ENCODE peak calls at places on chromosomes 1 and 21, in five cellular contexts. J is cardiac muscle cell, U is HCT116, D is stomach, Q is PC-3. N is an unnamed sample. For H3K27me3, the result is how much of the 10 kb centered on the place peaks cover.

GRCh38 chr1:245978915-245979314 is 528.2 kb downstream of the SMYD3 start:
- DNase-seq in Q (no peak), D (no peak), U (no peak), J (peak), N (no peak)

GRCh38 chr1:2641381-2642130 is 8.7 kb upstream of the MMEL1 start:
- DNase-seq in Q (no peak), U (no peak), J (no peak), D (peak), N (no peak)

GRCh38 chr1:209768354-209768774 is 12.5 kb downstream of the TRAF3IP3 start:
- DNase-seq in J (no peak), D (peak), U (no peak), Q (no peak), N (no peak)

GRCh38 chr1:39081266-39082139 is 55.4 kb downstream of the NDUFS5 start:
- DNase-seq in U (no peak), D (no peak), J (no peak), Q (peak), N (no peak)

GRCh38 chr1:183932412-183932811 is 105.1 kb downstream of the COLGALT2 start:
- DNase-seq in D (peak), Q (no peak), U (no peak), J (peak), N (no peak)

GRCh38 chr1:74502432-74502831 is 10.0 kb downstream of the LRRC53 start:
- DNase-seq in Q (peak), J (peak), D (no peak), U (no peak), N (peak)

GRCh38 chr1:46692806-46693770 is 21.4 kb downstream of the TEX38 start:
- DNase-seq in J (no peak), D (no peak), U (no peak), Q (no peak), N (no peak)

GRCh38 chr1:27576846-27577245 is 27.1 kb downstream of the AHDC1 start:
- DNase-seq in U (no peak), J (no peak), D (no peak), Q (no peak), N (no peak)

GRCh38 chr21:40839551-40839950 is 7.4 kb downstream of the DSCAM start:
- DNase-seq in J (no peak), U (no peak), Q (no peak), D (no peak), N (no peak)

GRCh38 chr1:117828206-117828605 is 101.2 kb downstream of the GDAP2 start:
- DNase-seq in D (no peak), Q (no peak), J (peak), U (no peak), N (no peak)

GRCh38 chr1:67832737-67833594 is at the start of gene GNG12:
- DNase-seq in U (peak), J (peak), Q (peak), D (peak), N (peak)

GRCh38 chr1:57761628-57762027 is 337.8 kb upstream of the DAB1 start:
- DNase-seq in J (no peak), Q (no peak), D (no peak), U (no peak), N (no peak)

GRCh38 chr1:5379176-5379759 is 613.0 kb downstream of the NPHP4 start:
- DNase-seq in U (no peak), D (no peak), Q (no peak), J (no peak), N (no peak)

GRCh38 chr1:21217812-21218596 is 41.3 kb upstream of the EIF4G3 start:
- DNase-seq in D (peak), U (no peak), J (peak), Q (peak), N (peak)

GRCh38 chr1:230994860-230995259 is 16.0 kb downstream of the ARV1 start:
- DNase-seq in J (no peak), U (no peak), Q (no peak), D (no peak), N (no peak)

GRCh38 chr1:236495359-236496120 is 28.2 kb upstream of the LGALS8 start:
- DNase-seq in U (no peak), Q (no peak), D (no peak), J (no peak), N (no peak)

GRCh38 chr1:183159960-183160359 is 26.1 kb upstream of the LAMC2 start:
- DNase-seq in J (no peak), D (peak), U (peak), Q (peak), N (no peak)

GRCh38 chr1:36303244-36303643 is 2.9 kb upstream of the SH3D21 start:
- DNase-seq in U (no peak), D (no peak), Q (no peak), J (no peak), N (no peak)

GRCh38 chr21:45246535-45247320 is 41.0 kb downstream of the POFUT2 start:
- DNase-seq in Q (no peak), U (no peak), J (no peak), D (no peak), N (no peak)

GRCh38 chr1:75172556-75172955 is 38.4 kb downstream of the LHX8 start:
- DNase-seq in D (no peak), U (no peak), J (no peak), Q (no peak), N (no peak)

GRCh38 chr1:224503161-224504118 is 68.8 kb upstream of the WDR26 start:
- DNase-seq in J (peak), Q (peak), D (peak), U (no peak), N (no peak)

GRCh38 chr1:63379583-63379982 is 12.2 kb downstream of the ALG6 start:
- DNase-seq in Q (no peak), D (no peak), U (no peak), J (no peak), N (no peak)

GRCh38 chr21:44375281-44375651 is 21.8 kb downstream of the TRPM2 start:
- DNase-seq in J (no peak), Q (no peak), U (no peak), D (peak), N (no peak)

GRCh38 chr1:54395535-54395934 is 10.7 kb downstream of the SSBP3 start:
- DNase-seq in D (no peak), U (no peak), Q (no peak), J (no peak), N (no peak)

GRCh38 chr1:54392401-54392800 is 13.8 kb downstream of the SSBP3 start:
- DNase-seq in D (no peak), U (no peak), J (no peak), Q (no peak), N (no peak)

GRCh38 chr1:54394104-54394503 is 12.1 kb downstream of the SSBP3 start:
- DNase-seq in J (no peak), Q (no peak), D (no peak), U (no peak), N (no peak)

GRCh38 chr1:54391450-54392071 is 14.6 kb downstream of the SSBP3 start:
- DNase-seq in D (no peak), Q (no peak), U (no peak), J (no peak), N (no peak)

GRCh38 chr1:54390655-54391054 is 15.5 kb downstream of the SSBP3 start:
- DNase-seq in J (no peak), Q (no peak), U (no peak), D (no peak), N (no peak)
- H3K4me3 ChIP-seq in J (no peak), Q (no peak), U (no peak), D (no peak), N (no peak)

DNA sequence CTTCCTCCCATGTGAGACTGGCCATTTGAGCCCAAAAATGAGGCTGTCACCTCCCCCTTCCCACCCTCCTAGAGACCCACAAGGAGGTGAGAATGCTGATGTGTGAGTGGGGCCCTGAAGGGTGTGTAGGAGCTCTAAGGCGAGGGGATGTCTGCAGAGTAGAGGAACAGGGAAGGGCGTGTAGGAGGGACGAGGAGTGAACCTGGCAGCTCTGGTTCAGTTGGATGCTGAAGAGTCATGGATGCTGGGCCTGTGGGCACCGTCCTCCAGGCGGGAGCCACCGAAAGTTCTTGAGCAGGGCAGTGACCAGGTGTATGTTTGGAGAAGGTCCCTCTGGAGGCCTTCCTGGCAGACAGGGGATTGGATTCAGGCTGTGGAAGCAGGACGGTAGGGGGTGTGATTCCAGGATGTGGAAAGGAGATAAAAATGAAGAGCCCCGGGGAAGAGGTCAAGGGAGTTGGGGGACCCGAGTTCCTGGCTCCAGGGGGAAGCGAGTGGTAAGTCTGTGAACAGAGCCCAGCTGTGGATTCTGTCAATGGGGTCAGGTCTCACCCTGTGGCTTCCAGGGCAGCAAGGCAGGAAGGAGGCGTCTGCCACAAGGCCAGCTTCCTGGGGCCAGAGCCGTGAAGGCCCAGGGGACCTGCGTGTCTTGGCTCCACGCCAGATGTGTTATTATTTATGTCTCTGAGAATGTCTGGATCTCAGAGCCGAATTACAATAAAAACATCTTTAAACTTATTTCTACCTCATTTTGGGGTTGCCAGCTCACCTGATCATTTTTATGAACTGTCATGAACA is 7.9 kb downstream of the SAMD11 start:
- DNase-seq in Q (no peak), D (no peak), U (no peak), J (no peak), N (no peak)
- H3K27me3 ChIP-seq in Q (under half), D (half or more), U (under half), J (under half), N (half or more)

GRCh38 chr1:164713446-164714204 is 154.6 kb downstream of the PBX1 start:
- DNase-seq in D (no peak), U (no peak), Q (no peak), J (peak), N (no peak)
- H3K27ac ChIP-seq in D (peak), U (no peak), Q (no peak), J (peak), N (no peak)

GRCh38 chr1:243271990-243272389 is 16.1 kb downstream of the SDCCAG8 start:
- DNase-seq in J (peak), D (no peak), Q (no peak), U (no peak), N (no peak)
- H3K4me3 ChIP-seq in J (no peak), D (no peak), Q (no peak), U (no peak), N (no peak)

DNA sequence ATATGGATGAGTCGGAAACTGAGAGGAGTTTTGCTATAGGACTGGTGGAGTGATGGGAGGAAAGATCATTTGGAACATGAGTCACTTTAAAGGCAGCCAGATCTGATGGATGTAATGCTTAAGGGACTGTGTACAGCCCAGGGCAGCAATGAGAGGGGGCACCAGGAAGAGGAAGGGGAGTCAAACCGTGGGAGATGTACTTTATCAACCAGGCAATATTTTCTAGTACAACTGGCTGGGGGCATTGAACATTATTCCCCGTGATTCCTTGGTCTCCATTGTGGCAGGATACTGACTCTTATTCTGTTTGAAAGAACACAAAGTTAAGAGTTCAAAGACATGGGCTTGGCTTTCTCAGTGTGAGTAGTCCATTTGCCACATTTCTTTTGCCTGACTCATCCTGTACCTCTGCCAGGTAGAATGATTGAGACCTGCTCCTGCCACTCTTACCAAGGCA is 268.2 kb upstream of the NR5A2 start:
- DNase-seq in D (no peak), U (peak), Q (peak), J (peak), N (no peak)
- H3K27me3 ChIP-seq in D (under half), U (under half), Q (under half), J (under half), N (under half)